ENCODE peak calls at places on chromosomes 13 and 19, in nine cellular contexts. T, H, V, E, C, B, R, W and D are unnamed samples.

GRCh38 chr13:33479066-33479465 is 193.5 kb upstream of the STARD13 start:
- DNase-seq in C (no peak), H (no peak), E (no peak), T (no peak), B (no peak), V (no peak), R (no peak), W (no peak), D (peak)

GRCh38 chr13:98262307-98262706 is 85.2 kb upstream of the RNF113B start:
- DNase-seq in C (no peak), H (no peak), R (no peak), W (no peak), B (no peak), E (no peak), T (no peak), V (no peak), D (no peak)

GRCh38 chr19:38143847-38144246 is 80.2 kb downstream of the DPF1 start:
- DNase-seq in W (no peak), R (no peak), V (no peak), E (no peak), C (no peak), B (no peak), H (no peak), T (no peak), D (no peak)

GRCh38 chr19:22261596-22261995 is 24.6 kb upstream of the ZNF729 start:
- DNase-seq in H (no peak), R (no peak), T (no peak), W (no peak), C (no peak), V (no peak), E (no peak), B (no peak), D (no peak)

GRCh38 chr19:16619456-16619855 is 8.5 kb downstream of the MED26 start:
- DNase-seq in E (no peak), H (no peak), C (no peak), V (no peak), T (no peak), B (no peak), W (no peak), R (no peak), D (no peak)

GRCh38 chr13:48818495-48818961 is 157.2 kb upstream of the FNDC3A start:
- DNase-seq in V (peak), E (no peak), C (peak), H (peak), B (no peak), T (peak), R (no peak), W (peak), D (peak)

GRCh38 chr13:111970501-111971155 is 96.3 kb upstream of the SOX1 start:
- DNase-seq in H (no peak), E (no peak), R (no peak), W (no peak), C (no peak), V (no peak), B (no peak), T (no peak), D (no peak)

GRCh38 chr19:48969276-48970138 is 4.4 kb downstream of the FTL start:
- DNase-seq in H (no peak), W (peak), E (no peak), T (no peak), V (no peak), B (no peak), C (no peak), R (no peak), D (peak)

GRCh38 chr13:83798731-83799130 is 83.5 kb downstream of the SLITRK1 start:
- DNase-seq in V (no peak), C (no peak), E (no peak), W (no peak), H (no peak), T (peak), B (no peak), R (no peak), D (no peak)

GRCh38 chr19:33535176-33535575 is 13.6 kb upstream of the PEPD start:
- DNase-seq in H (no peak), E (no peak), R (no peak), V (peak), W (no peak), C (peak), B (no peak), T (peak), D (no peak)

GRCh38 chr13:106083620-106084350 is 451.7 kb downstream of the EFNB2 start:
- DNase-seq in T (peak), R (no peak), C (peak), V (no peak), H (peak), E (no peak), B (no peak), W (no peak), D (peak)

GRCh38 chr19:3642987-3643386 is 16.4 kb upstream of the CACTIN start:
- DNase-seq in E (no peak), V (no peak), B (no peak), T (no peak), H (no peak), C (no peak), R (no peak), W (no peak), D (peak)

GRCh38 chr13:44244288-44244687 is 129.3 kb upstream of the SERP2 start:
- DNase-seq in E (no peak), B (no peak), T (peak), R (no peak), H (peak), V (no peak), W (no peak), C (no peak), D (no peak)

GRCh38 chr19:11191273-11191755 is 6.0 kb downstream of the KANK2 start:
- DNase-seq in W (peak), T (peak), E (no peak), V (no peak), B (no peak), H (peak), C (peak), R (no peak), D (peak)

GRCh38 chr19:2478756-2479555 is 3.0 kb downstream of the GADD45B start:
- DNase-seq in T (peak), W (peak), H (peak), R (peak), E (no peak), C (peak), B (peak), V (no peak), D (peak)

GRCh38 chr19:14582894-14583340 is at the start of gene CLEC17A:
- DNase-seq in V (no peak), H (no peak), C (no peak), E (no peak), R (no peak), W (no peak), T (no peak), B (no peak), D (no peak)

GRCh38 chr13:50685491-50685890 is 158.0 kb downstream of the DLEU7 start:
- DNase-seq in R (no peak), B (no peak), V (no peak), T (peak), W (peak), E (peak), H (no peak), C (no peak), D (peak)

GRCh38 chr13:53144826-53145225 is 116.2 kb downstream of the OLFM4 start:
- DNase-seq in H (no peak), V (no peak), E (no peak), T (no peak), R (no peak), W (no peak), C (no peak), B (no peak), D (no peak)

GRCh38 chr13:80502359-80502758 is 161.4 kb upstream of the SPRY2 start:
- DNase-seq in T (no peak), H (no peak), C (no peak), V (no peak), B (no peak), R (no peak), E (no peak), W (no peak), D (no peak)

GRCh38 chr13:35475131-35475959 is 1.1 kb downstream of the MAB21L1 start:
- DNase-seq in R (no peak), W (peak), B (no peak), H (no peak), T (peak), V (no peak), E (no peak), C (peak), D (peak)

GRCh38 chr19:46859637-46860124 is 1.1 kb upstream of the ARHGAP35 start:
- DNase-seq in E (no peak), H (peak), T (no peak), B (no peak), W (peak), V (no peak), R (no peak), C (no peak), D (peak)

GRCh38 chr13:99766641-99767045 is 204.9 kb downstream of the ZIC5 start:
- DNase-seq in R (no peak), B (no peak), C (no peak), V (no peak), T (no peak), H (no peak), E (no peak), W (no peak), D (peak)

GRCh38 chr13:101611491-101612475 is 159.3 kb downstream of the ITGBL1 start:
- DNase-seq in T (no peak), R (no peak), W (no peak), C (no peak), H (no peak), V (no peak), B (no peak), E (no peak), D (no peak)